ENCODE peak calls at places on chromosomes 13 and 19, in eight cellular contexts. P, Y, Q, E, Z, J, H and G are unnamed samples.
A peak's percentile ranks its signal among the peaks of the same experiment; 100 is the strongest.

GRCh38 chr19:8302357-8302691 is 5.8 kb downstream of the CD320 start:
- DNase-seq in P (no peak), Y (peak; percentile 1), Q (peak; percentile 4), E (no peak), Z (peak; percentile 66), J (no peak), H (no peak), G (peak; percentile 3)

GRCh38 chr19:29753190-29753933 is 38.3 kb upstream of the C19orf12 start:
- DNase-seq in P (no peak), Y (no peak), Q (no peak), E (no peak), Z (no peak), J (no peak), H (no peak), G (no peak)

GRCh38 chr19:4754248-4754647 is 30.6 kb upstream of the DPP9 start:
- DNase-seq in P (peak; percentile 13), Y (no peak), Q (no peak), E (no peak), Z (no peak), J (no peak), H (peak; percentile 21), G (no peak)

GRCh38 chr19:51513968-51514367 is 12.4 kb upstream of the SIGLEC12 start:
- DNase-seq in P (no peak), Y (no peak), Q (no peak), E (no peak), Z (no peak), J (no peak), H (no peak), G (no peak)

GRCh38 chr13:109835321-109835720 is 48.9 kb upstream of the IRS2 start:
- DNase-seq in P (peak; percentile 38), Y (no peak), Q (no peak), E (no peak), Z (no peak), J (no peak), H (peak; percentile 48), G (no peak)

GRCh38 chr19:6774821-6775707 is 2.6 kb downstream of the VAV1 start:
- DNase-seq in P (no peak), Y (no peak), Q (no peak), E (no peak), Z (no peak), J (no peak), H (peak; percentile 25), G (no peak)

GRCh38 chr19:35932291-35932936 is 3.8 kb upstream of the LRFN3 start:
- DNase-seq in P (no peak), Y (no peak), Q (no peak), E (peak; percentile 20), Z (no peak), J (no peak), H (no peak), G (no peak)

GRCh38 chr13:113545455-113545930 is 39.1 kb upstream of the TFDP1 start:
- DNase-seq in P (peak; percentile 47), Y (no peak), Q (no peak), E (peak; percentile 33), Z (peak; percentile 63), J (no peak), H (peak; percentile 23), G (no peak)

GRCh38 chr13:108368240-108368898 is 98.9 kb downstream of the TNFSF13B start:
- DNase-seq in P (no peak), Y (no peak), Q (no peak), E (no peak), Z (no peak), J (no peak), H (no peak), G (no peak)

GRCh38 chr13:50589139-50589538 is 254.4 kb downstream of the DLEU7 start:
- DNase-seq in P (peak; percentile 91), Y (no peak), Q (no peak), E (no peak), Z (no peak), J (no peak), H (peak; percentile 80), G (no peak)

GRCh38 chr13:91468301-91468700 is 69.9 kb downstream of the GPC5 start:
- DNase-seq in P (peak; percentile 8), Y (no peak), Q (no peak), E (no peak), Z (no peak), J (no peak), H (no peak), G (no peak)

GRCh38 chr19:58037927-58038687 is 4.3 kb downstream of the ZSCAN1 start:
- DNase-seq in P (no peak), Y (no peak), Q (no peak), E (no peak), Z (no peak), J (no peak), H (no peak), G (no peak)

GRCh38 chr19:8831832-8832131 is 322 bp downstream of the ZNF558 start:
- DNase-seq in P (no peak), Y (no peak), Q (no peak), E (peak; percentile 1), Z (no peak), J (no peak), H (no peak), G (no peak)

GRCh38 chr19:39223703-39224279 is 19.7 kb upstream of the SYCN start:
- DNase-seq in P (peak; percentile 19), Y (no peak), Q (no peak), E (no peak), Z (no peak), J (peak; percentile 76), H (peak; percentile 15), G (no peak)

GRCh38 chr19:18996351-18996750 is 37.0 kb downstream of the SUGP2 start:
- DNase-seq in P (no peak), Y (no peak), Q (no peak), E (no peak), Z (no peak), J (no peak), H (no peak), G (no peak)
- H3K4me1 ChIP-seq in P (peaks cover 7% of the 10 kb centered on the region), Y (no peaks in the 10 kb centered on the region), Q (peaks cover 22% of the 10 kb centered on the region), E (peaks cover 7% of the 10 kb centered on the region), Z (no peaks in the 10 kb centered on the region), J (peaks cover 3% of the 10 kb centered on the region), H (peaks cover 10% of the 10 kb centered on the region), G (no peaks in the 10 kb centered on the region)

GRCh38 chr13:44231786-44232516 is 141.7 kb upstream of the SERP2 start:
- DNase-seq in P (peak; percentile 96), Y (no peak), Q (peak; percentile 52), E (peak; percentile 88), Z (peak; percentile 82), J (no peak), H (peak; percentile 95), G (peak; percentile 95)
- H3K4me1 ChIP-seq in P (peaks cover 16% of the 10 kb centered on the region), Y (no peaks in the 10 kb centered on the region), Q (peaks cover 46% of the 10 kb centered on the region), E (no peaks in the 10 kb centered on the region), Z (peaks cover 35% of the 10 kb centered on the region), J (peaks cover 7% of the 10 kb centered on the region), H (peaks cover 19% of the 10 kb centered on the region), G (peaks cover 16% of the 10 kb centered on the region)

DNA sequence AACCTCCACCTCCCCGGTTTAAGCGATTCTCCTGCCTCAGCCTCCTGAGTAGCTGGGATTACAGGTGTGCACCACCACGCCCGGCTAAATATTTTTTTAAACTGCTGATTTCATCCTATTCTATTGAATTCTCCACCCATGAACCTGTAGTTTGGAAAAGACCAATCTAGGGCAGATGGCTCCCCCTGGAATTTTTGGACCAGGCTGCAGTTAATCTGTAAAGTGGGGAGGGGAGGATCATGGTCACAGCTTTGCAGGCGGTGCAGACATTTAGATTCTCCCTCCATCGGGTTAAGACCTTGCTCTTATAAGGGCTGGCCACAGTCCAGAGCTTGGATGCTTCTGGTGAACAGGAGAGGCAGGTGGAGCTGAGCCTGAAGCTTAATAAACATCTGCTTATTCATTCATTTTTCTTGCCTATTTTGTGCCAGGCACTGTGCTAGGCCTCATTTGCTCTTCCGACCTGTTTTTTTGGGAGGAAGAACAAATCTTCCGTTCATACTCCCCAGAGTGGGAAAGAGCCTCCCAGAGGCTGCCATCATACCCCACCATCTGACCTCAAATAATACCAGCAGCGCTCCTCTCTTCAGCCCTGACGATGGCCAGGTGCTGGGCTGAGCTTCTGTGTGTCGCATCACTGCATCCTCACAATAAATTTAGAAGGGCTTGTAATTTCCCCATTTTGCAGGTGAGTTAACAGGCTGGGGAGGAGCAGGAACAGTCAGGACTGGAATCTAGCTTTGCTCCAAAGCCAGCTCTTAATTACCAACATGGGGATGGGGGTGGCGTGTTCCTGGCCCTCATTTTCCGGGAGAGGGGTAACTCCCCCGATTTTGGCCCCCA is 902 bp upstream of the CCDC106 start:
- DNase-seq in P (no peak), Y (no peak), Q (no peak), E (no peak), Z (no peak), J (no peak), H (no peak), G (no peak)
- H3K4me1 ChIP-seq in P (peaks cover 14% of the 10 kb centered on the region), Y (peaks cover 47% of the 10 kb centered on the region), Q (peaks cover 66% of the 10 kb centered on the region), E (peaks cover 8% of the 10 kb centered on the region), Z (peaks cover 32% of the 10 kb centered on the region), J (peaks cover 19% of the 10 kb centered on the region), H (peaks cover 10% of the 10 kb centered on the region), G (peaks cover 29% of the 10 kb centered on the region)

GRCh38 chr13:48594080-48594815 is 59.5 kb upstream of the CYSLTR2 start:
- DNase-seq in P (no peak), Y (no peak), Q (no peak), E (no peak), Z (no peak), J (no peak), H (no peak), G (no peak)

GRCh38 chr13:48595330-48596127 is 58.2 kb upstream of the CYSLTR2 start:
- DNase-seq in P (peak; percentile 70), Y (peak; percentile 30), Q (peak; percentile 50), E (no peak), Z (no peak), J (peak; percentile 53), H (peak; percentile 82), G (peak; percentile 42)

GRCh38 chr13:48593551-48593950 is 60.2 kb upstream of the CYSLTR2 start:
- DNase-seq in P (no peak), Y (no peak), Q (no peak), E (no peak), Z (no peak), J (no peak), H (no peak), G (no peak)

GRCh38 chr13:48590141-48590863 is 57.4 kb upstream of the RCBTB2 start:
- DNase-seq in P (no peak), Y (no peak), Q (no peak), E (no peak), Z (no peak), J (no peak), H (no peak), G (no peak)

DNA sequence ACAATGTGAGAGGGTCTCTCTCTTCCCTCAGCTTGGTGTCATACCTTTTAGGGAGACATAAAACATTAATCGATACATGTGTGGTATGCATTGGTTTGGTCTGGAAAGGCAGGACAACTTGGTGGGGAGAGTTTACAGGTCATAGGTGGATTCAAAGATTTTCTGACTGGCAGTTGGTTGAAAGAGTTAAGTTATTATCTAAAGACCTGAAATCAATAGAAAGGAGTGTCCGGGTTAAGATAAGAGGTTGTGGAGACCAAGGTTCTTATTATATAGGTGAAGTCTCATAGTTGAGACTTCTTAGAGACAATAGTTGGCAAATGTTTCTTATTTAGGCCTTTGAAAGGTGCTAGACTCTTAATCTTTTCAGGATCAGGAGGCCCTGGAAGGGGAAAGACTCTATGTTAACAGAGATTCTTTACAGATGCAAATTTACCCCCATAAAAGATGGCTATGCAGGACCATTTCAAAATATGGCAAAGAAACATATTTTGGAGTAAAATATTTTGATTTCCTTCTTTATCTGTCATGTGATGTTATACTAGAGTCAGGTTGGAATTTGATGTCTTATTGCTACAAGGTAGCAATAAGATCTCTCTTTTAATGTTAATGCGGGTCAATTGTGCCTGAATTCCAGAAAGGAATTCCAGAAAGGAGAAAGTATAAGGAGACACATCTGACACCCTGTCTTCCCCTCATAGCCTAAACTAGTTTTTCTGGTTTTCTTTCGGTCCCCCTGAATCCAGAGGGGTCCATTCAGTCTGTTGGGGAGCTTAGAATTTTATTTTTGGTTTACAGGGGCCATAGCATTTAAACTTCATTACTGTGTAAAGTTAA is 59.2 kb upstream of the RCBTB2 start:
- DNase-seq in P (no peak), Y (no peak), Q (no peak), E (no peak), Z (no peak), J (no peak), H (no peak), G (no peak)
- H3K4me1 ChIP-seq in P (no peaks in the 10 kb centered on the region), Y (peaks cover 5% of the 10 kb centered on the region), Q (peaks cover 18% of the 10 kb centered on the region), E (no peaks in the 10 kb centered on the region), Z (no peaks in the 10 kb centered on the region), J (no peaks in the 10 kb centered on the region), H (no peaks in the 10 kb centered on the region), G (no peaks in the 10 kb centered on the region)